ENCODE peak calls at places on chromosome 10, in six cellular contexts. C is neural progenitor cell, O is PC-9, J is GM23338, V is GM23248, I is PC-3. L is an unnamed sample.

GRCh38 chr10:90592903-90593302 is 264.9 kb downstream of the HTR7 start:
- DNase-seq in V (peak; percentile 24), J (peak; percentile 87), O (peak; percentile 63), I (peak; percentile 63), C (peak; percentile 83), L (peak; percentile 86)

GRCh38 chr10:85612378-85612775 is 754.2 kb downstream of the GRID1 start:
- DNase-seq in O (no peak), C (no peak), J (no peak), I (no peak), V (no peak), L (peak; percentile 92)

GRCh38 chr10:68280750-68281149 is 48.8 kb upstream of the ATOH7 start:
- DNase-seq in I (no peak), O (no peak), J (no peak), C (no peak), V (no peak), L (no peak)

GRCh38 chr10:13684252-13684791 is 97.6 kb downstream of the PRPF18 start:
- DNase-seq in C (no peak), I (no peak), O (no peak), J (no peak), V (peak; percentile 73), L (no peak)

GRCh38 chr10:45235823-45236222 is 79.6 kb downstream of the OR13A1 start:
- DNase-seq in C (no peak), O (no peak), I (peak; percentile 83), V (peak; percentile 9), J (no peak), L (no peak)

GRCh38 chr10:72311667-72312066 is 37.9 kb downstream of the DDIT4 start:
- DNase-seq in C (no peak), I (no peak), V (no peak), J (no peak), O (no peak), L (no peak)

GRCh38 chr10:69994262-69994661 is 58.4 kb upstream of the MACROH2A2 start:
- DNase-seq in J (peak; percentile 62), V (peak; percentile 55), O (no peak), C (peak; percentile 26), I (peak; percentile 86), L (peak; percentile 53)

GRCh38 chr10:117860823-117861222 is 185.9 kb downstream of the RAB11FIP2 start:
- DNase-seq in I (peak; percentile 46), J (peak; percentile 45), C (peak; percentile 36), O (no peak), V (peak; percentile 47), L (peak; percentile 48)

GRCh38 chr10:75593690-75594556 is 162.5 kb downstream of the LRMDA start:
- DNase-seq in I (no peak), C (peak; percentile 54), V (no peak), J (peak; percentile 73), O (no peak), L (no peak)

GRCh38 chr10:115073796-115074195 is 19.4 kb upstream of the ATRNL1 start:
- DNase-seq in J (no peak), C (no peak), I (no peak), O (no peak), V (no peak), L (no peak)
- TF ChIP-seq EZH2 in J (no peak), C (no peak), I (no peak), O (no peak), V (no peak), L (no peak)

GRCh38 chr10:66780796-66781195 is 145.0 kb upstream of the LRRTM3 start:
- DNase-seq in V (no peak), J (no peak), O (no peak), I (no peak), C (no peak), L (no peak)
- H3F3A ChIP-seq in V (no peaks in the 10 kb centered on the region), J (no peaks in the 10 kb centered on the region), O (no peaks in the 10 kb centered on the region), I (no peaks in the 10 kb centered on the region), C (no peaks in the 10 kb centered on the region), L (no peaks in the 10 kb centered on the region)

GRCh38 chr10:3935933-3936359 is 150.9 kb upstream of the KLF6 start:
- DNase-seq in O (no peak), C (no peak), V (peak; percentile 39), I (peak; percentile 59), J (no peak), L (no peak)
- TF ChIP-seq EZH2 in O (no peak), C (no peak), V (no peak), I (no peak), J (no peak), L (no peak)

DNA sequence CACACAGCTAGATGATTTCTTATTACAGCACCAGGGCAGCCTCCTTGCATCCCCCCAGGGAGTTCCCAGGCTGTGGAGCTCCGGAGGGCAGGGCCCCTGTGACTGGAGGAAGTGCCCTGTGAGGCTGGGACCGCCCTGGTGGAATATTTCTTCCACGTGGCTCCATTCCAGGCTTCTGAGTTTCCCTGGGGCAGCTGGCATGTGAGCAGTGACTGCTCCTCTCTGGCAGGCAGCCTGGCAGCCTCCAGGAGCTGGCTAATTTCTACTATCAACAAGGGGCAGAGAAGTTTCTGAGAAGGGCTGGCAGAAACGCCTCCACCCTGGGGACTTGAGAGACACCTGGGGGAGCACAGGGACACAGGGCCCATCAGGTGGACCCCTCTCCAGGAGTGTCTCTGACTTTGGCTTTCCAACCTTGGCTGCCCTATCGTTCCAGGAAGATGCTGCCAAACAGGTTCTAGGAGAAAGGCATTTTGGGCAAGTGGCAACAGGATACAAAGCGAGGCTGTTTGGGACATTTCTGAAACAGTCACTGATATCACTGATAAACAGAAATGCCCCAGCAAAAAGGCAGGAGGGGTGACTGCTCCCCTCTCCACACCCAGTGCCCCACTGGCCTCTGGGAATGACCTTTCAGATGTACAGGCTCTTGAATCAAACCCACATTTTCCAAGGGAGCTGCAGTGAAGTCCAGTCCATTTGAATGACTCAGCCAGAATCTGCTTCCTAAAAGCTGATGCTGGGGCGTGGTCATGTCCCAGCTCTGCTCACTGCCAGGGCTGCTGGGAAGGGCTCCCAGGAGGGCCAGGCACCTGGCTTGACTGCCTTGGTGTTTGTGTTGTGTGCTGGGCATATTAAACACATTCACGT is 16.1 kb downstream of the MYOF start:
- DNase-seq in I (peak; percentile 93), O (peak; percentile 93), V (peak; percentile 99), J (no peak), C (no peak), L (no peak)
- H3F3A ChIP-seq in I (peaks cover 33% of the 10 kb centered on the region), O (peaks cover 42% of the 10 kb centered on the region), V (peaks cover 86% of the 10 kb centered on the region), J (no peaks in the 10 kb centered on the region), C (no peaks in the 10 kb centered on the region), L (no peaks in the 10 kb centered on the region)

GRCh38 chr10:63262674-63263073 is 129.5 kb downstream of the NRBF2 start:
- DNase-seq in J (no peak), O (no peak), I (no peak), C (no peak), V (no peak), L (no peak)
- TF ChIP-seq EZH2 in J (no peak), O (no peak), I (no peak), C (no peak), V (no peak), L (no peak)

GRCh38 chr10:103500481-103500880 is 7.0 kb downstream of the NEURL1 start:
- DNase-seq in C (no peak), J (no peak), I (no peak), V (no peak), O (no peak), L (peak; percentile 61)

GRCh38 chr10:103506061-103506460 is 12.6 kb downstream of the NEURL1 start:
- DNase-seq in I (no peak), O (no peak), C (no peak), V (no peak), J (no peak), L (no peak)

GRCh38 chr10:103501186-103501585 is 7.7 kb downstream of the NEURL1 start:
- DNase-seq in C (no peak), V (no peak), O (no peak), J (no peak), I (no peak), L (no peak)

GRCh38 chr10:103504181-103504783 is 10.8 kb downstream of the NEURL1 start:
- DNase-seq in V (peak; percentile 25), I (peak; percentile 86), C (no peak), J (no peak), O (peak; percentile 68), L (peak; percentile 98)

GRCh38 chr10:103502849-103503660 is 9.6 kb downstream of the NEURL1 start:
- DNase-seq in C (peak; percentile 17), J (no peak), O (no peak), V (no peak), I (no peak), L (no peak)
- H3F3A ChIP-seq in C (no peaks in the 10 kb centered on the region), J (no peaks in the 10 kb centered on the region), O (peaks cover 14% of the 10 kb centered on the region), V (no peaks in the 10 kb centered on the region), I (no peaks in the 10 kb centered on the region), L (peaks cover 53% of the 10 kb centered on the region)

GRCh38 chr10:123858039-123858740 is 33.4 kb downstream of the CPXM2 start:
- DNase-seq in J (no peak), C (no peak), V (peak; percentile 78), O (no peak), I (no peak), L (no peak)
- TF ChIP-seq EZH2 in J (no peak), C (no peak), V (no peak), O (no peak), I (no peak), L (no peak)

GRCh38 chr10:12068467-12069269 is at the start of gene DHTKD1:
- DNase-seq in O (peak; percentile 98), V (peak; percentile 99), J (peak; percentile 99), C (peak; percentile 99), I (peak; percentile 92), L (peak; percentile 98)

GRCh38 chr10:12077580-12078180 is 8.9 kb downstream of the DHTKD1 start:
- DNase-seq in O (no peak), I (no peak), J (no peak), C (no peak), V (no peak), L (no peak)

GRCh38 chr10:12073526-12073925 is 4.8 kb downstream of the DHTKD1 start:
- DNase-seq in O (no peak), V (peak; percentile 74), I (no peak), C (no peak), J (no peak), L (no peak)
- H3F3A ChIP-seq in O (no peaks in the 10 kb centered on the region), V (no peaks in the 10 kb centered on the region), I (no peaks in the 10 kb centered on the region), C (peaks cover under 1% of the 10 kb centered on the region), J (no peaks in the 10 kb centered on the region), L (peaks cover 9% of the 10 kb centered on the region)

DNA sequence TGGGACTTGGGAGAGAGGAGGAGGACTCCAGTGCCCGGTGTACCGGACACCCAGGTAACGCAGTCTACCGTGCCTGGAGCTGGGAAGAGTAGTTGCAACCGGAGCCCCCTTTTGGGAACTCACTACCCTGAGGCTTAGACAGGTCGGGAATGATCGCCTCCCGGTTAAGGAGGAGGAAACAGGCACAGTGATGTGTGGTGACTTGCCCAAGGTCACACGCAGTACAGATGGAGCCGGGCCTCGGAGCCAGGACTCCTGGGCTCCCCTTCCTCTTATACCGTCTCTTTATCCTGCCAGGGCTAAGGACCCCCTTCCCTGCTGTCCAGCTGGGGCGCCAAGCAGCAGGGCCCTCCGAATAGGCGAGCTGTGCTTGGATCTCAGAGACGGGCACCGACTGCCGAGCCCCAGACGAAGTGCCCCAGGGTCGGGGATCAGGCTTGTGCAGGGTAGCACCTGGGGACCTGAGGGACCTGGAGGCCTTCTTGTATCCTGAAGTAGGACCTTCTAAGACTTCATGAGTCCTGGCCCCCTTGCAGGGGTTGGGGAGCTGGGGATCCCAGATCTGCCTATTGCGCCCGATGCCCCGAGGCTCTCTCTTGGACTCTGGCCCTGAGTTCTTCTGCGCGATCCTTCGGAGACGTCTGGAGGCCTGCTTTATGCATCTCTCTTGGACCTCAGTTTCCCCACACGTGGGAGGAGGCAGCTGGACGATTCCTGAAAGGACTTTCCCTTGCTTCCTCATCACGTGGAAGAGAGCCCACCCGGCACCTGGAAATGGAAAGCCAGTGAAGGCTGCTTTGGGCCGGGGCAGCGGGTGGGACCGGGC is 767 bp upstream of the CYP26A1 start:
- DNase-seq in V (peak; percentile 12), C (peak; percentile 24), O (no peak), I (no peak), J (peak; percentile 38), L (peak; percentile 16)
- TF ChIP-seq EZH2 in V (peak; percentile 68), C (peak; percentile 82), O (no peak), I (no peak), J (peak; percentile 68), L (no peak)

L was measured in MM.1S.